ENCODE peak calls at places on chromosomes 5 and 9, in nine cellular contexts. J is thyroid gland; R is psoas muscle; K is endodermal cell; M is vagina; A is CD4-positive, alpha-beta T cell; U is BE2C; O is upper lobe of left lung; E is WERI-Rb-1. N is an unnamed sample.
A peak's percentile ranks its signal among the peaks of the same experiment; 100 is the strongest.

GRCh38 chr5:3913264-3913663 is 317.6 kb downstream of the IRX1 start:
- DNase-seq in U (no peak), E (no peak), M (no peak), J (no peak), K (no peak), A (no peak), R (no peak), O (no peak), N (no peak)

GRCh38 chr9:126464694-126465441 is 138.2 kb downstream of the MVB12B start:
- DNase-seq in R (no peak), K (no peak), E (no peak), U (no peak), J (no peak), M (no peak), A (no peak), O (no peak), N (no peak)

GRCh38 chr5:91271999-91272398 is 111.1 kb downstream of the ARRDC3 start:
- DNase-seq in A (no peak), U (no peak), J (no peak), E (no peak), O (no peak), R (no peak), K (no peak), M (no peak), N (no peak)

GRCh38 chr5:11619339-11620028 is 284.8 kb downstream of the CTNND2 start:
- DNase-seq in R (no peak), M (no peak), E (no peak), A (no peak), K (no peak), J (no peak), U (no peak), O (no peak), N (peak; percentile 1)

GRCh38 chr9:124074746-124075145 is 63.2 kb downstream of the LHX2 start:
- DNase-seq in K (no peak), E (no peak), O (no peak), J (no peak), A (no peak), R (no peak), M (no peak), U (no peak), N (no peak)

GRCh38 chr9:34985311-34985899 is 4.1 kb upstream of the DNAJB5 start:
- DNase-seq in U (peak; percentile 68), K (peak; percentile 94), R (no peak), E (peak; percentile 73), M (no peak), J (peak; percentile 70), O (peak; percentile 61), A (peak; percentile 34), N (peak; percentile 76)

GRCh38 chr5:151492729-151493128 is 45.3 kb downstream of the SLC36A1 start:
- DNase-seq in O (peak; percentile 63), U (no peak), A (no peak), M (no peak), R (no peak), K (no peak), J (no peak), E (no peak), N (no peak)

GRCh38 chr9:70484232-70485130 is 70.0 kb upstream of the KLF9 start:
- DNase-seq in E (peak; percentile 62), O (peak; percentile 57), R (no peak), U (peak; percentile 33), A (no peak), M (no peak), K (peak; percentile 70), J (peak; percentile 36), N (peak; percentile 38)

GRCh38 chr5:67941750-67942450 is 273.7 kb upstream of the PIK3R1 start:
- DNase-seq in M (no peak), R (no peak), K (no peak), E (no peak), A (no peak), U (no peak), J (no peak), O (no peak), N (no peak)

GRCh38 chr5:142686210-142686734 is 382 bp upstream of the FGF1 start:
- DNase-seq in O (no peak), M (no peak), U (no peak), R (no peak), A (no peak), K (peak; percentile 75), E (no peak), J (peak; percentile 48), N (no peak)

GRCh38 chr5:176415240-176416122 is 858 bp downstream of the CLTB start:
- DNase-seq in U (peak; percentile 51), A (no peak), E (no peak), O (peak; percentile 28), J (peak; percentile 37), M (no peak), R (peak; percentile 78), K (peak; percentile 73), N (peak; percentile 18)

GRCh38 chr9:108568093-108568492 is 287.7 kb downstream of the ACTL7B start:
- DNase-seq in R (no peak), A (no peak), O (no peak), M (no peak), E (no peak), K (no peak), J (no peak), U (no peak), N (no peak)

GRCh38 chr5:16618138-16618897 is 1.5 kb upstream of the RETREG1 start:
- DNase-seq in O (no peak), E (no peak), M (no peak), K (peak; percentile 43), A (no peak), U (no peak), R (no peak), J (no peak), N (no peak)

GRCh38 chr5:174910245-174910737 is 185.9 kb downstream of the MSX2 start:
- DNase-seq in U (peak; percentile 79), O (peak; percentile 48), K (peak; percentile 94), R (peak; percentile 71), M (no peak), E (peak; percentile 53), J (peak; percentile 67), A (peak; percentile 19), N (peak; percentile 48)

DNA sequence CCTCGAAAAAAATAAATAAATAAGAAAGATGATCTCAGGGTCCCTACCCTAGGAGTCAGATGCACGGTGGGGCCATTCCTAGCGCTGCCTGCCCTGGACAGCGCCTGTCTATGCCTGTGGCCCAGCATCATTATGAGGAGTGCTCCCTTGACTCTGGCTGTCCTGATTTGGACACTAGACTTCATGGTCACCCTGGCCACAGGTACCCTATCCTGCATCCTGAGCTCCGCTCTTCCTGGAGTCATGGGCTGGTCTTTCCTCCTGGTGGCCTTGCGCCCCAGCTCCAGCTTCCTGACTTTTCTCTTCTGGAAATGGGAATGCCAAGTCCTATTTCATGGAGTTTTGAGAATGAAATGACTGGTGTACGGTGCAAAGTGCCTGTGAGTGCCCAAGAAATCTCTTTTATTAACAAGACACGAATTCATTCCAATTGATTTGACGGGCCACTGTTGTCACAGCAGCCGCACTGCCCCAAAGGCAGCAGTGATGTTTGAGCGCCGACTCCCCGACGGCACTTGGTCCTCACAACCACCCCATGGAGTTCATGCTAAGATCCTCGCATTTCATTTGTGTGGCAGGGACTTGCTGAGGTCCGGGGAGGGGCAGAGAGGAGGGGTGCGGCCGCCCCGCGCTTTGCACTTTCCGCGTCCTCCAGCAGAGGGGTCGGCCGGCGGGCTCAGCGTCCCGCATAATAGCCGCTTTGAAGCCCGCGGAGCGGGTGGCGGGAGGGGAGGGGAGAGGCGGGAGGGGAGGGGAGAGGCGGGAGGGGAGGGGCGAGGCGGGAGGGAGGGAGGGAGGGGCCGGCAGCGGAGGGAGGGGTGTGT is 453 bp upstream of the AIF1L start:
- DNase-seq in K (peak; percentile 95), R (peak; percentile 67), M (no peak), O (no peak), A (no peak), E (peak; percentile 88), J (peak; percentile 59), U (peak; percentile 51), N (no peak)
- TF ChIP-seq CTCF in K (peak; percentile 60), R (no peak), M (no peak), O (no peak), A (no peak), E (peak; percentile 47), J (no peak), U (peak; percentile 2), N (no peak)

DNA sequence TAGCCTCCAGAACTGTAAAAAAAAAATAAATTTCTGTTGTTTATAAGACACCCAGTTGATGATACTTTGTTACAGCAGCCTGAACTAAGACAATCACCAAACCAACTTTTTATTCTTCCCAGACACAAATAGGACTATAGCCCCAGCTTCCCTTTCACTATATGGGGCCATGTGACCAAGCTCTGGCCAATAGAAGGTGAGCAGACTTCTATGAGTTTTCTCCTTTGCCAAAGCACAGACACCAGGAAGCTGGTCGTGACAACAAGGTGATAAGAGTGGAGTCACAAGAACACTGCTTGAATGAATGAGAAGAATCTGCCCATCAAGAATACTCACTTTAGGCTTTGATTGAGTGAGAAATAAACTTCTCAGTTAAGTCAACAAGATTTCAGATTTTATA is 217.7 kb downstream of the DEPDC1B start:
- DNase-seq in E (no peak), R (no peak), U (peak; percentile 19), M (no peak), J (no peak), K (peak; percentile 59), O (no peak), A (no peak), N (peak; percentile 6)
- H3K9me3 ChIP-seq in E (no peaks in the 10 kb centered on the region), R (no peaks in the 10 kb centered on the region), U (no peaks in the 10 kb centered on the region), M (no peaks in the 10 kb centered on the region), J (no peaks in the 10 kb centered on the region), K (peaks cover 4% of the 10 kb centered on the region), O (no peaks in the 10 kb centered on the region), A (no peaks in the 10 kb centered on the region), N (no peaks in the 10 kb centered on the region)

GRCh38 chr5:178424141-178424855 is 165.9 kb downstream of the COL23A1 start:
- DNase-seq in M (peak; percentile 32), R (no peak), E (no peak), K (peak; percentile 43), O (no peak), J (peak; percentile 67), A (no peak), U (no peak), N (no peak)
- TF ChIP-seq CTCF in M (no peak), R (no peak), E (no peak), K (no peak), O (no peak), J (no peak), A (no peak), U (no peak), N (no peak)

GRCh38 chr5:2546983-2547382 is 204.5 kb downstream of the IRX2 start:
- DNase-seq in O (no peak), K (no peak), E (no peak), J (no peak), R (no peak), A (no peak), U (no peak), M (peak; percentile 56), N (no peak)

GRCh38 chr5:2542026-2542425 is 209.5 kb downstream of the IRX2 start:
- DNase-seq in R (no peak), K (no peak), A (no peak), J (no peak), U (no peak), E (no peak), M (no peak), O (no peak), N (no peak)

GRCh38 chr5:2538169-2538568 is 213.3 kb downstream of the IRX2 start:
- DNase-seq in O (no peak), U (no peak), K (peak; percentile 75), A (no peak), R (no peak), E (no peak), M (no peak), J (no peak), N (no peak)

DNA sequence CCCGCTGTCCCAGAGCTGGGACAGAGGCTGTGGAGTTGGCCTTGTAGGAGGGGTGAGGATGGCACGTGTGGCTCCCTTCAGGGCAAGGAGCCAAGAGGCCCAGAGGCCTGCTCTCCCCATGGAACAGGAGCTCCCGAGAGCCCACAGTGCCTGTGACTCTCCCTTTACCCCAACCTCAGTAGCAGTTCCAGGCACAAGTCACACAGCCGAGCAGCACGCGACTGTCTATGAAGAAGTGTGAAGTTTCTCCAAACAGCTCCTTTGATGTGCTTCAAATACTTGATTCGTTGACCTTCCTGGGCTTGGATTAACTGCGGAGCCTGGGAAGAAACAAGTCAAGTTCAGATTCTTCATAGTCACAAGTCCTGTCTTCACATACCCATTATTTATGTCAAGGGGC is 208.7 kb downstream of the IRX2 start:
- DNase-seq in K (no peak), E (no peak), J (no peak), U (no peak), O (no peak), R (no peak), A (no peak), M (peak; percentile 70), N (no peak)
- H3K9me3 ChIP-seq in K (no peaks in the 10 kb centered on the region), E (peaks cover 2% of the 10 kb centered on the region), J (no peaks in the 10 kb centered on the region), U (no peaks in the 10 kb centered on the region), O (no peaks in the 10 kb centered on the region), R (no peaks in the 10 kb centered on the region), A (no peaks in the 10 kb centered on the region), M (no peaks in the 10 kb centered on the region), N (no peaks in the 10 kb centered on the region)